ENCODE peak calls at places on chromosomes 3 and 15, in four cellular contexts. E is left ventricle myocardium inferior; T is CD8-positive, alpha-beta memory T cell; L is suprapubic skin. I is an unnamed sample.

GRCh38 chr3:183260167-183260904 is 7.3 kb downstream of the B3GNT5 start:
- DNase-seq in E (no peak), T (no peak), L (no peak), I (no peak)

GRCh38 chr3:42830437-42831320 is 21.4 kb downstream of the ACKR2 start:
- DNase-seq in E (no peak), T (no peak), L (no peak), I (peak)

GRCh38 chr3:48756640-48757039 is 39.6 kb upstream of the IP6K2 start:
- DNase-seq in E (no peak), T (no peak), L (no peak), I (no peak)

GRCh38 chr15:40357723-40358491 is at the start of gene DISP2:
- DNase-seq in E (peak), T (peak), L (peak), I (peak)

GRCh38 chr3:4980229-4981159 is 1.3 kb downstream of the BHLHE40 start:
- DNase-seq in E (peak), T (peak), L (peak), I (peak)

GRCh38 chr15:51935466-51936118 is 36.0 kb downstream of the LEO1 start:
- DNase-seq in E (no peak), T (no peak), L (no peak), I (no peak)

GRCh38 chr15:28128036-28128435 is 28.9 kb upstream of the OCA2 start:
- DNase-seq in E (peak), T (no peak), L (no peak), I (no peak)

GRCh38 chr15:47577476-47577875 is 139.8 kb upstream of the SEMA6D start:
- DNase-seq in E (no peak), T (no peak), L (no peak), I (peak)

GRCh38 chr3:14266361-14266760 is 87.7 kb downstream of the LSM3 start:
- DNase-seq in E (peak), T (no peak), L (no peak), I (no peak)

GRCh38 chr3:169558371-169558770 is 105.1 kb downstream of the MECOM start:
- DNase-seq in E (no peak), T (no peak), L (no peak), I (peak)

GRCh38 chr15:69499521-69500201 is 47.0 kb downstream of the RPLP1 start:
- DNase-seq in E (peak), T (no peak), L (no peak), I (no peak)

GRCh38 chr3:50502225-50502583 is 1.2 kb downstream of the CACNA2D2 start:
- DNase-seq in E (no peak), T (no peak), L (no peak), I (peak)

GRCh38 chr15:55277116-55277564 is 12.5 kb downstream of the RAB27A start:
- DNase-seq in E (no peak), T (peak), L (no peak), I (no peak)

GRCh38 chr15:92111756-92112155 is 258.2 kb downstream of the SLCO3A1 start:
- DNase-seq in E (no peak), T (no peak), L (no peak), I (no peak)

GRCh38 chr15:82174471-82174870 is 88.1 kb downstream of the EFL1 start:
- DNase-seq in E (no peak), T (no peak), L (no peak), I (no peak)

GRCh38 chr15:29401644-29402043 is 132.0 kb upstream of the NSMCE3 start:
- DNase-seq in E (no peak), T (no peak), L (no peak), I (no peak)